ENCODE peak calls at places on chromosomes 5 and 9, in five cellular contexts. V is HEK293T; H is mucosa of gallbladder; U is stimulated activated CD4-positive, alpha-beta T cell treated with anti-CD3 and anti-CD28 coated beads, TNF-alpha, amount 100 ng/mL, for 24 hours; I is HAP-1. M is an unnamed sample.
A peak's percentile ranks its signal among the peaks of the same experiment; 100 is the strongest.

GRCh38 chr5:61966558-61966957 is 339.4 kb upstream of the KIF2A start:
- DNase-seq in V (no peak), I (no peak), H (no peak), U (no peak), M (no peak)

GRCh38 chr5:125290935-125291334 is 544.5 kb upstream of the ZNF608 start:
- DNase-seq in U (no peak), I (no peak), H (no peak), V (no peak), M (no peak)

GRCh38 chr5:132259061-132259851 is 1.8 kb downstream of the PDLIM4 start:
- DNase-seq in V (no peak), H (peak; percentile 55), I (peak; percentile 8), U (no peak), M (no peak)

GRCh38 chr5:107271682-107272350 is 398.9 kb downstream of the EFNA5 start:
- DNase-seq in V (no peak), U (no peak), I (peak; percentile 57), H (no peak), M (no peak)

GRCh38 chr9:124780060-124780756 is 3.3 kb downstream of the OLFML2A start:
- DNase-seq in H (peak; percentile 8), I (peak; percentile 5), V (no peak), U (no peak), M (no peak)

GRCh38 chr9:98970532-98971041 is 26.9 kb downstream of the COL15A1 start:
- DNase-seq in I (no peak), H (no peak), U (no peak), V (no peak), M (peak; percentile 19)

GRCh38 chr9:77750981-77751340 is 102.8 kb upstream of the GNA14 start:
- DNase-seq in H (no peak), U (no peak), I (no peak), V (no peak), M (no peak)

GRCh38 chr5:30501065-30501464 is 692.4 kb upstream of the CDH6 start:
- DNase-seq in H (no peak), I (no peak), U (no peak), V (no peak), M (no peak)

GRCh38 chr9:34891386-34891785 is 66.7 kb upstream of the PHF24 start:
- DNase-seq in V (no peak), I (no peak), U (no peak), H (no peak), M (no peak)

GRCh38 chr9:27945386-27945785 is 372.1 kb upstream of the C9orf72 start:
- DNase-seq in U (no peak), V (no peak), I (no peak), H (no peak), M (no peak)

GRCh38 chr9:132946624-132947295 is 2.3 kb upstream of the TSC1 start:
- DNase-seq in H (no peak), U (no peak), V (no peak), I (no peak), M (no peak)